ENCODE peak calls at places on chromosome 13, in six cellular contexts. Z is Peyer's patch, E is thoracic aorta, H is testis, G is heart right ventricle, Q is aorta. I is an unnamed sample. For H3K4me1, H3K9me3 and H3K36me3, the result is how much of the 10 kb centered on the place peaks cover.

GRCh38 chr13:37656247-37656940 is 57.8 kb upstream of the POSTN start:
- DNase-seq in E (no peak), Z (no peak), H (no peak), Q (peak), G (no peak), I (no peak)

GRCh38 chr13:112902669-112903068 is 66.3 kb upstream of the MCF2L start:
- DNase-seq in G (no peak), Z (no peak), H (no peak), Q (no peak), E (no peak), I (no peak)

GRCh38 chr13:103625194-103625593 is 559.0 kb upstream of the SLC10A2 start:
- DNase-seq in E (no peak), H (no peak), G (no peak), Q (no peak), Z (no peak), I (no peak)

GRCh38 chr13:99996177-99996705 is 14.7 kb downstream of the ZIC2 start:
- DNase-seq in H (no peak), Z (no peak), Q (no peak), E (no peak), G (no peak), I (no peak)

GRCh38 chr13:33761744-33762143 is 56.2 kb upstream of the RFC3 start:
- DNase-seq in Z (no peak), G (no peak), H (peak), Q (no peak), E (no peak), I (no peak)

GRCh38 chr13:29756506-29756905 is 93.9 kb downstream of the UBL3 start:
- DNase-seq in E (no peak), H (no peak), Z (no peak), Q (no peak), G (no peak), I (no peak)

GRCh38 chr13:38941353-38941945 is 49.2 kb downstream of the STOML3 start:
- DNase-seq in Z (no peak), G (no peak), E (no peak), H (no peak), Q (no peak), I (no peak)

GRCh38 chr13:82993417-82993816 is 888.9 kb downstream of the SLITRK1 start:
- DNase-seq in H (no peak), E (no peak), G (no peak), Z (no peak), Q (no peak), I (no peak)

GRCh38 chr13:113150545-113151365 is 7.7 kb upstream of the PROZ start:
- DNase-seq in Q (no peak), H (no peak), E (no peak), G (no peak), Z (no peak), I (no peak)

GRCh38 chr13:32191452-32191998 is 123.6 kb downstream of the ZAR1L start:
- DNase-seq in Z (no peak), H (no peak), E (no peak), Q (no peak), G (no peak), I (no peak)

GRCh38 chr13:38902551-38902950 is 88.1 kb downstream of the STOML3 start:
- DNase-seq in Q (no peak), H (no peak), Z (no peak), E (no peak), G (no peak), I (no peak)

GRCh38 chr13:69274231-69274630 is 833.4 kb upstream of the ATXN8OS start:
- DNase-seq in E (no peak), H (no peak), G (no peak), Q (no peak), Z (no peak), I (no peak)

GRCh38 chr13:20684535-20684934 is 19.0 kb upstream of the IL17D start:
- DNase-seq in G (no peak), H (no peak), E (no peak), Q (no peak), Z (no peak), I (no peak)

GRCh38 chr13:36981156-36981743 is 17.9 kb downstream of the ALG5 start:
- DNase-seq in E (no peak), G (no peak), Z (no peak), H (no peak), Q (no peak), I (no peak)

GRCh38 chr13:113369881-113370280 is 6.0 kb upstream of the GRTP1 start:
- DNase-seq in G (no peak), H (no peak), Q (no peak), Z (no peak), E (no peak), I (no peak)

GRCh38 chr13:107124129-107124718 is 556.3 kb upstream of the ARGLU1 start:
- DNase-seq in E (no peak), Z (no peak), G (no peak), Q (no peak), H (no peak), I (no peak)

GRCh38 chr13:60016229-60016628 is 147.5 kb downstream of the DIAPH3 start:
- DNase-seq in H (no peak), G (no peak), Q (no peak), Z (no peak), E (no peak), I (no peak)

GRCh38 chr13:53191091-53191490 is 162.5 kb downstream of the OLFM4 start:
- DNase-seq in H (no peak), E (no peak), G (no peak), Z (no peak), Q (no peak), I (no peak)

GRCh38 chr13:98576215-98576945 is 527 bp downstream of the STK24 start:
- DNase-seq in E (no peak), Q (peak), Z (peak), H (peak), G (peak), I (no peak)

GRCh38 chr13:66021846-66022245 is 1208.3 kb downstream of the PCDH9 start:
- DNase-seq in Z (no peak), E (no peak), G (no peak), Q (no peak), H (no peak), I (no peak)

GRCh38 chr13:21458816-21459701 is at the start of gene ZDHHC20:
- DNase-seq in H (peak), Z (peak), E (peak), G (peak), Q (peak), I (no peak)

GRCh38 chr13:80131204-80131603 is 209.7 kb downstream of the SPRY2 start:
- DNase-seq in Q (peak), Z (peak), E (peak), G (peak), H (peak), I (no peak)
- H3K4me1 ChIP-seq in Q (under half), Z (under half), E (under half), G (under half), H (under half), I (under half)

GRCh38 chr13:101155920-101156319 is 260.4 kb downstream of the NALCN start:
- DNase-seq in G (no peak), Q (no peak), Z (no peak), E (no peak), H (no peak), I (no peak)

GRCh38 chr13:101152184-101152583 is 264.1 kb downstream of the NALCN start:
- DNase-seq in Z (no peak), Q (no peak), E (no peak), H (no peak), G (no peak), I (no peak)

GRCh38 chr13:101146101-101146898 is 270.0 kb downstream of the NALCN start:
- DNase-seq in Z (no peak), H (no peak), G (no peak), E (no peak), Q (no peak), I (no peak)

GRCh38 chr13:101149735-101150380 is 266.4 kb downstream of the NALCN start:
- DNase-seq in Z (no peak), E (no peak), G (no peak), H (no peak), Q (no peak), I (peak)

DNA sequence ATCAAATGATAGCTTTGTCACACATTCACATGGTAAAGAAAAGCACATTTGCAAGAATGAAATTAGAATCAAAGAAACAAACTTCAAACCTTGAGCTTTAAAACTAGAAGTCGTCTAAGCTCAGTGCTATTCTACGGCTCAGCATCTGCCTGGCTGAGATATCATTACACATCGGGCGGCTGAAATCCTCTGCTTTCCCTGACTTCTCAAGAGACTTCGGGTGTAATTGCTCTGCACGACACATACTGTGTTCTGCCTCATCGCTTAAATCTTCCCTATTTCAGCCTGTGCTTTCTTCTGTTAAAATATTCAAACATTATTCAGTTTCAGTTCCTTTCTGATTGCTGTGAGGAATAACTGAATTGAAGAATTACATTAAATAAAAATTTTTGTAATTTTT is 265.3 kb downstream of the NALCN start:
- DNase-seq in Q (no peak), G (no peak), E (no peak), H (no peak), Z (no peak), I (no peak)
- H3K9me3 ChIP-seq in Q (under half), G (under half), E (under half), H (under half), Z (under half), I (under half)

GRCh38 chr13:110503037-110503901 is 58.3 kb downstream of the RAB20 start:
- DNase-seq in H (no peak), Q (peak), E (no peak), G (no peak), Z (no peak), I (no peak)
- H3K36me3 ChIP-seq in H (under half), Q (under half), E (half or more), G (half or more), Z (under half), I (under half)

GRCh38 chr13:49311816-49312215 is 64.1 kb downstream of the CDADC1 start:
- DNase-seq in G (no peak), Q (no peak), H (no peak), Z (no peak), E (no peak), I (no peak)
- H3K4me1 ChIP-seq in G (under half), Q (under half), H (under half), Z (under half), E (half or more), I (under half)

DNA sequence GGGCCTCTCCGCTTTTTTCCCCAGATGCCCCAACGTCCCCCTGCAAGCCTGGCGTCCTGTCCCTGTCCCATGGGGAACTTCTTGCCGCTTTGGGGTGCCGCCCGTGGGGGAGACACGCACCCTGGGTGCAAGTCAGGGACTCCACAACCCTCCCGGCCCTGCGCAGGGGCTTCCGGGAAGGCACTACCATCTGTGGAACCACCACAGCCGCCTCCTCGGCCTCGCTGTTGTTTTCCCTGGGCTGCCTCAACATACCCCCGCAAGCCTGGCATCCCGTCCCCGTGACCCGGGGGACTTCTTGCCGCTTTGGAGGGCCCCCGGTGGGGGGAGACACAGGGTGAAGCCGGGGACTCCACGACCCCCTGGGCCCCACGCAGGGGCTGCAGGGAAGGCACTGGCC is 238.4 kb downstream of the TUBA3C start:
- DNase-seq in G (no peak), Z (no peak), Q (peak), H (no peak), E (no peak), I (no peak)
- H3K9me3 ChIP-seq in G (under half), Z (under half), Q (under half), H (under half), E (under half), I (under half)

GRCh38 chr13:42985312-42986175 is 6.5 kb downstream of the EPSTI1 start:
- DNase-seq in Q (no peak), G (peak), H (no peak), E (no peak), Z (no peak), I (no peak)

GRCh38 chr13:42984691-42985090 is 7.3 kb downstream of the EPSTI1 start:
- DNase-seq in H (no peak), Z (no peak), G (no peak), E (no peak), Q (no peak), I (no peak)

GRCh38 chr13:42981853-42982252 is 10.2 kb downstream of the EPSTI1 start:
- DNase-seq in E (no peak), Q (no peak), G (no peak), Z (no peak), H (no peak), I (no peak)

GRCh38 chr13:42977219-42977659 is 14.8 kb downstream of the EPSTI1 start:
- DNase-seq in G (no peak), H (no peak), Z (no peak), Q (no peak), E (no peak), I (no peak)

DNA sequence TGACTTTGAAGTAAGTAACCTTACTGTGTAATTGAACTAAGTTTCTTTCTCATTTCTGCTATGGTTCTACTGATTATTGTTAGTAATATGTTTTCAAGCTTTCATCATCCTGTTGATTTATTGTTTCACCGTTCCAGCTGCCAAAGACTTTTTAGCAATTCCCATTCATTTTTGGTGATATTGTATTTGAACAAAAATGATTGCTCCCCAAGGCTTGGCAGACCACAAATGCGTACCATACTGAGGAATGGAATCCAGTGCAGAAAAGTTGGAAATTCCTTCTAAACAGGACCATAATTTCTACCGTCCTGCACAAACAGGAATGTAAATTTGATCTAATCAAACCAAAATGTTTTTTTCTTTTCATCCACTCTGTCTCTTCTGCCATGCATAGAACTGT is 10.7 kb downstream of the EPSTI1 start:
- DNase-seq in G (no peak), Z (no peak), Q (no peak), E (no peak), H (no peak), I (no peak)
- H3K36me3 ChIP-seq in G (under half), Z (under half), Q (under half), E (under half), H (under half), I (under half)

DNA sequence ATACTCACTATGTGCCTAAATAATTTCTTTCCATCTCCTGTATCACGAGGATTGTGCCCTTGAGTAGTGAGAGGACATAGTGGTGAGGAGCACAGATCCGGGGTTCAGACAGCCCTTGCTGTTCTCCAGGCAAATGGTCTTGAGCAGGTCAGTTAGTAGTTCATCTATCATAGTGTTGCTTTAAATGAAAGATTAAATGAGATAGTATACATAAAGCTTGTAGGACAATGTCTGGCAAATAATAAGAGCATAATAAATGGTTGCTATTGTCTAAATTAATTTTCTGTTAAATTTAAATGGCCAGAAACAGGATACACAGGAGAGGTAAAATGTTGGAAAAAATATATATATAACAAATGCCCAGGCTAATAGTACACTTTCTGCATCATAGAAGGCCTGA is 23.4 kb downstream of the FAM124A start:
- DNase-seq in H (no peak), Q (no peak), Z (no peak), E (no peak), G (no peak), I (no peak)
- H3K4me1 ChIP-seq in H (under half), Q (under half), Z (under half), E (under half), G (under half), I (under half)

DNA sequence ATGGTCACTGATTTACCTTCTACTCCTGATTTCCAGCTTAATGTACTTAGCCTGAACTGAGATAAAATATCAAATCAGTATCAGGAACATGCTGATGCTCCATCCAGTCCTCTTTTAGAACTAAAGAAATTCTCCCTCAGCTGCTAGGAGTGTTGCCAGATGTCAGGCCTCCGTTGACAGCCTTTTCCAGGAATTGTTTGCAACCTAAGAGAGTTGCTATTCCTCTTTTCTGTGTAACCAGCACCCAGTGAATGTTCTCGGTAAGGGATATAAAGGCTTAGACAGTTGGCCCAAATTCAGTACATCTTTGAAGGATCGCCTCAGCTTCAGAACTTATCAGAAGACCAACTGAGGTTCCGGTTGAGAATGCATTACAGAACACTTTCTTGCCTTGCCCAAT is 559.0 kb downstream of the PCDH17 start:
- DNase-seq in H (no peak), G (no peak), Z (no peak), Q (no peak), E (no peak), I (no peak)
- H3K9me3 ChIP-seq in H (under half), G (under half), Z (under half), Q (under half), E (under half), I (under half)

DNA sequence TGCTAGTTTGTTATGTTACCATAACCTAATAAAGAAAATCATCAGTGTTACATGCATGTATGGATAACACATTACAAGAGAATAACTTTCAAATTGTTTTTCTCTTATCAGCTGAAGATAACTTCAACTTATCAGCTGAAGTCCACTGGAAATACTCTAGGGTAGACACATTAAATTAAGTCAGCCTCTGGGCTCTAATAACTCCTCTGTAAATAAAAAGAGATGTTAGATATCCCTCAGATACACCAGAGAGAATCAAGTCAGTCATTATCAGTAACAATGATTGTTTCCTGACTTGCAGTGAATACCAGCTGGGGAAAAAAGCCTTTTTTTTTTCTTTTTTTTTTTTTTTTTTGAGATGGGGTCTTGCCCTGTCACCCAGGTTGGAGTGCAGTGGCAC is 1.6 kb upstream of the KBTBD7 start:
- DNase-seq in G (no peak), H (no peak), Q (no peak), E (no peak), Z (no peak), I (no peak)
- H3K36me3 ChIP-seq in G (under half), H (under half), Q (under half), E (under half), Z (under half), I (under half)